ENCODE peak calls at places on chromosomes 1 and 21, in ten cellular contexts. J, R, I, B, H, M, K, Y, U and X are unnamed samples.

GRCh38 chr1:206001476-206001888 is 1.7 kb downstream of the RAB7B start:
- DNase-seq in M (peak; percentile 94), Y (peak; percentile 48), K (no peak), I (peak; percentile 97), R (peak; percentile 95), H (no peak), J (no peak), U (peak; percentile 66), B (peak; percentile 83), X (no peak)

GRCh38 chr1:7230896-7231210 is 445.6 kb downstream of the CAMTA1 start:
- DNase-seq in K (no peak), H (no peak), U (no peak), R (no peak), J (no peak), I (no peak), B (no peak), Y (no peak), M (no peak), X (no peak)

GRCh38 chr1:104264506-104264905 is 514.8 kb downstream of the AMY1C start:
- DNase-seq in M (peak; percentile 0), U (no peak), K (no peak), Y (no peak), I (peak; percentile 0), J (no peak), R (no peak), H (no peak), B (no peak), X (no peak)

GRCh38 chr1:15727424-15727823 is 8.6 kb upstream of the SLC25A34 start:
- DNase-seq in R (no peak), U (no peak), I (no peak), K (no peak), B (no peak), M (no peak), J (no peak), H (no peak), Y (no peak), X (no peak)

GRCh38 chr21:43020771-43021170 is 46.4 kb downstream of the PKNOX1 start:
- DNase-seq in H (no peak), M (no peak), R (no peak), J (no peak), I (no peak), Y (no peak), U (no peak), B (no peak), K (no peak), X (no peak)

GRCh38 chr1:209403921-209404320 is 179.6 kb upstream of the CAMK1G start:
- DNase-seq in K (no peak), I (no peak), R (no peak), U (no peak), Y (peak; percentile 23), M (peak; percentile 81), B (no peak), H (no peak), J (no peak), X (no peak)

GRCh38 chr1:6918908-6919511 is 133.8 kb downstream of the CAMTA1 start:
- DNase-seq in R (no peak), Y (no peak), J (no peak), U (no peak), I (no peak), H (no peak), B (no peak), M (peak; percentile 11), K (no peak), X (no peak)

GRCh38 chr1:107670397-107670796 is 294.6 kb downstream of the VAV3 start:
- DNase-seq in H (no peak), R (no peak), U (no peak), M (no peak), I (no peak), J (no peak), B (no peak), K (no peak), Y (no peak), X (no peak)

GRCh38 chr1:59128239-59128736 is 168.6 kb upstream of the FGGY start:
- DNase-seq in R (peak; percentile 64), Y (no peak), U (peak; percentile 86), M (no peak), J (no peak), I (peak; percentile 33), B (no peak), H (no peak), K (no peak), X (no peak)

GRCh38 chr1:34839526-34840305 is 19.8 kb downstream of the SMIM12 start:
- DNase-seq in B (no peak), R (no peak), U (no peak), J (no peak), H (no peak), K (no peak), Y (no peak), M (no peak), I (no peak), X (no peak)

DNA sequence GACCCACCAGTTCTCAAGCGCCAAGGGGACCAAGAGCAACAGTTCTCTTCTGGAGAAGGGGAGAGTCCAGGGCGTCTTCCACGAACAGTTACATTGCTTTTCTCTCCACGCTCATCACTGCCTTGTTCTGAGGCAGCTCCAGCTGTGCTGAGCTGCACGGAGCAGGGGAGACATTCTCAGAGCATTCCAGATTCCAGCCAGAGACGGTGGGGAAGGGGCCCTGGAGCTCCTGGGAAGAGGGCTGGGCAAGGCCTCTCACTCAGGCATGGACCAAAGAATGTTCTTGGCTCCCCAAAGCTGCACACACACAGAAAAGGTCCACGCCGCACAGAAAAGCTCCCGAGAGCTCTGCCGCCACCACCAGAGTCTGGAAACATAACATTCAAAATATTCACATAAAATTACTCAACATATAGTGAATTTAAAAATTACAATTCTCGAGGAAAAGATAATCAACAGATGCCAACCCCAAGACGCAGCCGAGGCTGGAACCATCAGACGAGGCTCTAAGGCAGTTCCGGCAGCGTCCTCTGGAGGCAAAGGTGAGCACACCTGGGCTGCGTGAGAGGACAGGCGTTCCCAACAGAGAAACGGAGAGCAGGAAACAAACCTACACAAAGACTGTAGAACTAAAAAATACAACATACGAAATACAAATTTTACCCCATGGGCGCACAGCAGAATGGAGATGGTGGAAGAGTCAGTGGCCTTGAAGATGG is 40.5 kb downstream of the UBE2G2 start:
- DNase-seq in J (peak; percentile 30), H (no peak), M (no peak), K (no peak), B (no peak), U (no peak), I (no peak), Y (peak; percentile 47), R (no peak), X (no peak)
- TF ChIP-seq CTCF in J (peak; percentile 29), H (peak; percentile 55), M (peak; percentile 55), K (no peak), B (no peak), U (peak; percentile 45), I (peak; percentile 19), Y (no peak), R (peak; percentile 29), X (no peak)

GRCh38 chr1:163257763-163258162 is 55.0 kb upstream of the RGS5 start:
- DNase-seq in Y (no peak), M (no peak), I (no peak), B (no peak), R (no peak), H (no peak), J (no peak), U (no peak), K (no peak), X (no peak)
- TF ChIP-seq CTCF in Y (no peak), M (no peak), I (no peak), B (no peak), R (no peak), H (no peak), J (no peak), U (no peak), K (no peak), X (no peak)

DNA sequence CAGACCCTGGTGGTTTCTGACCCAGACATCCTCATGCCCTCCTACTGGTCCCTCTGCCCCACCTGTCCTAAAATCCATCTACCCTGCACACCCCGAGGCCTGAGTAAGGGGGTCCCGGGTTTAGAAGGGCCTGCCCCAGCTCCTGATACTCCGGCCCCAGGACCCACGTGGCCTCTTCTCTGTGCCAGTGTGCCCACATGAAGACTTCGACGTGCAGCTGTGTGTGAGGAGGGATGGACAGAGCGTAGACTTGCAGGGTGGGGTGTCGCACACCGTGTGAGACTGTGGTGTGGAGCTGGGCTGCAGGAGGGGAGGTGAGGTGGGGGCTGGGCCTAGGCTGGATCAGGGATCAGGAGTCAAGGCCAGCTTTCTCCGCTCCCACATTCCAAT is 461.1 kb downstream of the PTPRU start:
- DNase-seq in K (no peak), J (no peak), Y (no peak), R (no peak), H (no peak), M (no peak), U (no peak), I (no peak), B (no peak), X (no peak)
- TF ChIP-seq CTCF in K (no peak), J (no peak), Y (no peak), R (no peak), H (no peak), M (no peak), U (no peak), I (no peak), B (no peak), X (no peak)

DNA sequence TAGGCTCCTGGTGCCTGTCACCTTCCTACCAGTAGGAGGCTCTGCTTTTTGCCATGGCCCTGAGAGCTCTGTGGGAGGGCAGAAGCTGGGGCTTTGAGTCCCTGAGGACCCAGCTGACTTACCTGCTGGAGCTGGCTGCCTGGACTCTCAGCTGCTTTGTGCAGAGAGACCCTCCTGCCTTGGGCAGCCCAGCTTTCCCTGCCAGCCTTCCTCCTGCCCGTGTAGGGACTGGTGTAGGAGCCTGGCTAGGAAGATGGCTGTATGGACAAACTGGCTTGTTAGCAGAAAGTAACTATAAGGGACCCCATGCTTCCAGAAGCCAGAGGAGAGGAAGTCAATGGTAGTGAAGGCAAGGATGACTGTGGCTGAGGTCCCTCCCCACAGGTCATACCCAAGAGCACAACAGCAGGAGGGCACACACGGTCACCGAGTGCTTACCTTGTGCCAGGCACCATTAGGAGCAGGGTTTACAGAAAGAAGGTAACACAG is 9.7 kb upstream of the CELSR2 start:
- DNase-seq in B (peak; percentile 36), I (peak; percentile 38), M (peak; percentile 61), Y (peak; percentile 32), H (no peak), K (no peak), U (peak; percentile 60), J (peak; percentile 67), R (peak; percentile 51), X (no peak)
- TF ChIP-seq CTCF in B (peak; percentile 27), I (peak; percentile 64), M (peak; percentile 81), Y (peak; percentile 37), H (peak; percentile 68), K (peak; percentile 42), U (peak; percentile 69), J (peak; percentile 62), R (peak; percentile 69), X (no peak)

GRCh38 chr21:25283720-25284119 is 323.6 kb downstream of the MRPL39 start:
- DNase-seq in B (no peak), J (peak; percentile 52), K (no peak), U (peak; percentile 51), R (peak; percentile 77), I (peak; percentile 68), H (no peak), M (no peak), Y (no peak), X (no peak)
- TF ChIP-seq CTCF in B (no peak), J (peak; percentile 44), K (no peak), U (peak; percentile 50), R (peak; percentile 53), I (peak; percentile 59), H (peak; percentile 63), M (peak; percentile 4), Y (no peak), X (no peak)